ENCODE peak calls at places on chromosome 18, in five cellular contexts. One of them, this sample, is unnamed.
A peak's percentile ranks its signal among the peaks of the same experiment; 100 is the strongest.

GRCh38 chr18:42174909-42175308 is 219.9 kb downstream of the PIK3C3 start:
- DNase-seq in spleen: no peak
- DNase-seq in astrocyte of the spinal cord: peak; percentile 41
- DNase-seq in left lung: no peak
- DNase-seq in bronchial epithelial cell: peak; percentile 45
- DNase-seq in this sample: no peak

GRCh38 chr18:22378672-22379282 is 38.9 kb downstream of the CTAGE1 start:
- DNase-seq in spleen: no peak
- DNase-seq in astrocyte of the spinal cord: peak; percentile 11
- DNase-seq in left lung: no peak
- DNase-seq in bronchial epithelial cell: peak; percentile 60
- DNase-seq in this sample: no peak

GRCh38 chr18:35750929-35751328 is 169.4 kb downstream of the GALNT1 start:
- DNase-seq in spleen: no peak
- DNase-seq in astrocyte of the spinal cord: no peak
- DNase-seq in left lung: no peak
- DNase-seq in bronchial epithelial cell: no peak
- DNase-seq in this sample: no peak

GRCh38 chr18:48994044-48994651 is 43.4 kb upstream of the SMAD7 start:
- DNase-seq in spleen: no peak
- DNase-seq in astrocyte of the spinal cord: peak; percentile 88
- DNase-seq in left lung: no peak
- DNase-seq in bronchial epithelial cell: peak; percentile 82
- DNase-seq in this sample: no peak

GRCh38 chr18:59621027-59621426 is 76.2 kb downstream of the CCBE1 start:
- DNase-seq in spleen: no peak
- DNase-seq in astrocyte of the spinal cord: no peak
- DNase-seq in left lung: no peak
- DNase-seq in bronchial epithelial cell: peak; percentile 85
- DNase-seq in this sample: no peak

GRCh38 chr18:76491436-76491800 is 3.6 kb downstream of the ZNF516 start:
- DNase-seq in spleen: peak; percentile 94
- DNase-seq in astrocyte of the spinal cord: peak; percentile 58
- DNase-seq in left lung: peak; percentile 94
- DNase-seq in bronchial epithelial cell: no peak
- DNase-seq in this sample: peak; percentile 90

GRCh38 chr18:51461956-51462355 is 264.5 kb upstream of the MEX3C start:
- DNase-seq in spleen: no peak
- DNase-seq in astrocyte of the spinal cord: peak; percentile 19
- DNase-seq in left lung: no peak
- DNase-seq in bronchial epithelial cell: no peak
- DNase-seq in this sample: no peak

GRCh38 chr18:42706618-42707017 is 408.9 kb downstream of the RIT2 start:
- DNase-seq in spleen: peak; percentile 32
- DNase-seq in astrocyte of the spinal cord: no peak
- DNase-seq in left lung: peak; percentile 11
- DNase-seq in bronchial epithelial cell: peak; percentile 97
- DNase-seq in this sample: no peak

GRCh38 chr18:6327485-6327884 is 87.2 kb downstream of the L3MBTL4 start:
- DNase-seq in spleen: no peak
- DNase-seq in astrocyte of the spinal cord: no peak
- DNase-seq in left lung: no peak
- DNase-seq in bronchial epithelial cell: no peak
- DNase-seq in this sample: no peak

GRCh38 chr18:35971661-35972196 is 750 bp upstream of the RMP24 start:
- DNase-seq in spleen: no peak
- DNase-seq in astrocyte of the spinal cord: no peak
- DNase-seq in left lung: no peak
- DNase-seq in bronchial epithelial cell: no peak
- DNase-seq in this sample: no peak

GRCh38 chr18:73990241-73990640 is 157.4 kb downstream of the FBXO15 start:
- DNase-seq in spleen: no peak
- DNase-seq in astrocyte of the spinal cord: peak; percentile 60
- DNase-seq in left lung: no peak
- DNase-seq in bronchial epithelial cell: no peak
- DNase-seq in this sample: no peak

GRCh38 chr18:13179566-13180113 is 38.9 kb upstream of the LDLRAD4 start:
- DNase-seq in spleen: no peak
- DNase-seq in astrocyte of the spinal cord: no peak
- DNase-seq in left lung: no peak
- DNase-seq in bronchial epithelial cell: no peak
- DNase-seq in this sample: no peak

GRCh38 chr18:35407871-35408481 is 30.8 kb upstream of the ZNF396 start:
- DNase-seq in spleen: no peak
- DNase-seq in astrocyte of the spinal cord: peak; percentile 80
- DNase-seq in left lung: no peak
- DNase-seq in bronchial epithelial cell: peak; percentile 63
- DNase-seq in this sample: peak; percentile 45

GRCh38 chr18:76689646-76690264 is 132.6 kb upstream of the ZNF236 start:
- DNase-seq in spleen: no peak
- DNase-seq in astrocyte of the spinal cord: no peak
- DNase-seq in left lung: no peak
- DNase-seq in bronchial epithelial cell: no peak
- DNase-seq in this sample: no peak

GRCh38 chr18:6624729-6625308 is 104.7 kb upstream of the ARHGAP28 start:
- DNase-seq in spleen: no peak
- DNase-seq in astrocyte of the spinal cord: peak; percentile 80
- DNase-seq in left lung: no peak
- DNase-seq in bronchial epithelial cell: peak; percentile 40
- DNase-seq in this sample: no peak

GRCh38 chr18:5197032-5197434 is at the start of gene AKAIN1:
- DNase-seq in spleen: no peak
- DNase-seq in astrocyte of the spinal cord: peak; percentile 49
- DNase-seq in left lung: peak; percentile 77
- DNase-seq in bronchial epithelial cell: no peak
- DNase-seq in this sample: no peak

GRCh38 chr18:37393221-37393828 is 172.3 kb downstream of the CELF4 start:
- DNase-seq in spleen: peak; percentile 71
- DNase-seq in astrocyte of the spinal cord: no peak
- DNase-seq in left lung: no peak
- DNase-seq in bronchial epithelial cell: no peak
- DNase-seq in this sample: no peak

GRCh38 chr18:2148823-2149222 is 422.5 kb downstream of the METTL4 start:
- DNase-seq in spleen: no peak
- DNase-seq in astrocyte of the spinal cord: peak; percentile 12
- DNase-seq in left lung: no peak
- DNase-seq in bronchial epithelial cell: no peak
- DNase-seq in this sample: no peak

GRCh38 chr18:42640160-42640559 is 475.3 kb downstream of the RIT2 start:
- DNase-seq in spleen: no peak
- DNase-seq in astrocyte of the spinal cord: peak; percentile 29
- DNase-seq in left lung: no peak
- DNase-seq in bronchial epithelial cell: peak; percentile 71
- DNase-seq in this sample: no peak

GRCh38 chr18:75207298-75208054 is 1.5 kb downstream of the PTGR3 start:
- DNase-seq in spleen: no peak
- DNase-seq in astrocyte of the spinal cord: peak; percentile 64
- DNase-seq in left lung: no peak
- DNase-seq in bronchial epithelial cell: peak; percentile 22
- DNase-seq in this sample: no peak

GRCh38 chr18:43863180-43863579 is 585.9 kb upstream of the SYT4 start:
- DNase-seq in spleen: no peak
- DNase-seq in astrocyte of the spinal cord: peak; percentile 77
- DNase-seq in left lung: no peak
- DNase-seq in bronchial epithelial cell: no peak
- DNase-seq in this sample: no peak

GRCh38 chr18:13517369-13517768 is 209.0 kb downstream of the FAM210A start:
- DNase-seq in spleen: no peak
- DNase-seq in astrocyte of the spinal cord: no peak
- DNase-seq in left lung: no peak
- DNase-seq in bronchial epithelial cell: no peak
- DNase-seq in this sample: no peak

GRCh38 chr18:22868831-22869230 is 64.3 kb upstream of the RBBP8 start:
- DNase-seq in spleen: no peak
- DNase-seq in astrocyte of the spinal cord: no peak
- DNase-seq in left lung: no peak
- DNase-seq in bronchial epithelial cell: peak; percentile 82
- DNase-seq in this sample: no peak

GRCh38 chr18:72652990-72653593 is 109.0 kb upstream of the CBLN2 start:
- DNase-seq in spleen: no peak
- DNase-seq in astrocyte of the spinal cord: peak; percentile 23
- DNase-seq in left lung: no peak
- DNase-seq in bronchial epithelial cell: peak; percentile 18
- DNase-seq in this sample: peak; percentile 59

GRCh38 chr18:72648079-72648478 is 103.9 kb upstream of the CBLN2 start:
- DNase-seq in spleen: no peak
- DNase-seq in astrocyte of the spinal cord: no peak
- DNase-seq in left lung: no peak
- DNase-seq in bronchial epithelial cell: no peak
- DNase-seq in this sample: no peak

DNA sequence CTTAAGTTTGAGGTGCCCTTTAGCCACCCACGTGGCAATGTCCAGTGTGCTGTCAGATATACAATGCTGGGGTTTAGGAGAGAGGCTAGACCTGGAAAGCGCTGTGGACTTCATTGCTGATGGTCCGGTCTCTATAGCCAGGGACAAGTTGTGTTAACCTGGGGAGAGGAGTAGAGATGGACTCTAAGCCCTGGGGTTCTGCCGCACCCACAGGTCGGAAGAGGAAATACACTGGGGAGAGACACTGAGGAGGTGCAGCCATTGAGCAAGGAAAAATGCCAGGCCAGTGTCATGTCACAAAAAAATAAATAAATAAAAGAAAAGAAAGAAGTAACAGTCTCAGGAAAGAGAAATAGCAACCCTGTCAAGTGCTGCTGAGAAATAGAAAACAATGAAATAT is 106.9 kb upstream of the CBLN2 start:
- DNase-seq in spleen: no peak
- DNase-seq in astrocyte of the spinal cord: no peak
- DNase-seq in left lung: no peak
- DNase-seq in bronchial epithelial cell: no peak
- DNase-seq in this sample: no peak
- TF ChIP-seq CTCF in spleen: no peak
- TF ChIP-seq CTCF in astrocyte of the spinal cord: no peak
- TF ChIP-seq CTCF in left lung: no peak
- TF ChIP-seq CTCF in bronchial epithelial cell: no peak
- TF ChIP-seq CTCF in this sample: no peak

DNA sequence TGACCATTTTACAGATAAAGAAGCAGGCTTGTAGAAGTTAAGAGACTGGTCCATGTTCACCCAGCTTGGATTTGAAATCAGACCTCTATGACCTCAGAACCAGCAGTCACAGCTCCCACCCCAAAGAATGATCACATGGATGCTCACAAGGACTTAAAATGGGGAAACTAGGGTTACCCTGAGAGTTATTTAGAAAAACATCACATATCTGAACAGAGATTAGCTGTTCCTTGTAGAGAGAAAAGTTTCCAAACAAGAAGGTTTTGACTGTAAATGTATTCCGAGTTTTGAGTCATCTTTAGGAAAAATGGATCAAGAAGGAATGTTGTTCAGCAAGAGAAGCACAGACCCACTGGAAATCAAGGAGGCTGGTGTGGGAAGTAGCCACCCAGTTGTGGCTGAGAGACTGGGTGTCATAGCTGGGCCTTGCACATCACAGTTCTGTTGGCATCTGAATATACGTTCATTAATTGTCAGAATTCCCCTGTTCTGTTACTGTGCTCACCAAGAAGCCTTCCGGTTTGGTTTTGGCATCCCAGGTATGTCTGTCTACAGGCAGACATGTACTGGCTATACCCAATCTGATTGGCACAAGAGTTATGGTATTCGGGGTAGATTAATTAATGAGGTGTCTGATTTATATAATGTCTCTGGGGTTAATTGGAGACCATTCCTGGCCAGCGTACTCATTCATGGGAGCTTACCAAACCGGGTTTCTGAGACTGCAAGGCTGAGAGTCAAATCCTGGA is 371.8 kb upstream of the SLC14A2 start:
- DNase-seq in spleen: no peak
- DNase-seq in astrocyte of the spinal cord: no peak
- DNase-seq in left lung: no peak
- DNase-seq in bronchial epithelial cell: no peak
- DNase-seq in this sample: no peak
- TF ChIP-seq CTCF in spleen: no peak
- TF ChIP-seq CTCF in astrocyte of the spinal cord: no peak
- TF ChIP-seq CTCF in left lung: no peak
- TF ChIP-seq CTCF in bronchial epithelial cell: no peak
- TF ChIP-seq CTCF in this sample: no peak

GRCh38 chr18:55775972-55776371 is 188.0 kb upstream of the TCF4 start:
- DNase-seq in spleen: no peak
- DNase-seq in astrocyte of the spinal cord: no peak
- DNase-seq in left lung: no peak
- DNase-seq in bronchial epithelial cell: no peak
- DNase-seq in this sample: no peak
- TF ChIP-seq CTCF in spleen: no peak
- TF ChIP-seq CTCF in astrocyte of the spinal cord: peak; percentile 27
- TF ChIP-seq CTCF in left lung: no peak
- TF ChIP-seq CTCF in bronchial epithelial cell: no peak
- TF ChIP-seq CTCF in this sample: no peak

GRCh38 chr18:8609711-8610441 is 639 bp downstream of the RAB12 start:
- DNase-seq in spleen: peak; percentile 90
- DNase-seq in astrocyte of the spinal cord: no peak
- DNase-seq in left lung: peak; percentile 82
- DNase-seq in bronchial epithelial cell: no peak
- DNase-seq in this sample: no peak
- TF ChIP-seq CTCF in spleen: no peak
- TF ChIP-seq CTCF in astrocyte of the spinal cord: no peak
- TF ChIP-seq CTCF in left lung: no peak
- TF ChIP-seq CTCF in bronchial epithelial cell: no peak
- TF ChIP-seq CTCF in this sample: no peak

DNA sequence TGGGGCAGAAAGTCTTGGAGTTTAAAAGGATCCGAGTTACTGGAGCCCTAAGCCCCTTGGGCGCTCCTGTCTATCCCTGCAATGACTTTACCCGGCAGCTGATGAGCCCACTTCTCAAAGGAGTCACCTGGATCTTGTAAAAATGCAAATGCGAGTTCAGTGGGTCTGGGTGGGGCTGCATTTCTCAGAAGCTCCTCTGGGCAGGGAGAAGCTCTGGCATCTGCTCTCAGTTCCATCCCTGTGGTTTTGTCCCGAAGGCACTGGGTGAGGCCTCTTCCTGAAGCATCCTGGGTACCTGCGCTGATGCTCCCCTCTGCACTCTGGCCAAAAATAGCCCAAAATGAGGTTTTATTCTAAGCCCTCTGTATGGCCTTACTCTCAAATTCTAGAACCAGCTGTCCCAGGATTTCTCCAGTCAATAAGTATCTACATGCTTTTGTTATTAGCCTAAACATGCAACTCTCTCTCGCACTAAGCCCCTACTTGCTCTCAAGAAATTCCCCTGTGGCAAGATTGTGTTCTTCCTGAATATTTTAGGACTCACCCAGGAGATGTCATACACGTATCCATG is 167.8 kb upstream of the APCDD1 start:
- DNase-seq in spleen: no peak
- DNase-seq in astrocyte of the spinal cord: no peak
- DNase-seq in left lung: no peak
- DNase-seq in bronchial epithelial cell: no peak
- DNase-seq in this sample: no peak
- TF ChIP-seq CTCF in spleen: no peak
- TF ChIP-seq CTCF in astrocyte of the spinal cord: no peak
- TF ChIP-seq CTCF in left lung: no peak
- TF ChIP-seq CTCF in bronchial epithelial cell: no peak
- TF ChIP-seq CTCF in this sample: no peak

DNA sequence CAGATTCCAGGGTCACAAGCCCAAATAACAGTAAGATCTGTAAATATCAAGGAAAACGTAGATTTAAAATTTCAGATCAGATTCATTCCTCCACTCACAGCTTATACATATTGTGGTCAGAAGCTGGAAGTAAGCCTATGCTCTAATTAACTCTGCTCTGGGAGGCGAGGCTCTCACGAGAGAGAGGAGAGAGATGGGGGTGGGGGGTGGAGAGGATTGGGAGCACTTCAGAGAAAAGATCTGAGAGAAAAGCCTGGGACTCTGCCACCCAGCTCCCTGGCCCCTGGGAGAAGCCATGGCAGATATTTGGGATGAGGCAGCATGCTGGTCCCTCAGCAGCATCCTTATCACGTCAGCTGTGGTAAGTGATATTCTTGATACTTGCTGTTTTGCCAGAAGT is 265.2 kb downstream of the HRH4 start:
- DNase-seq in spleen: no peak
- DNase-seq in astrocyte of the spinal cord: no peak
- DNase-seq in left lung: no peak
- DNase-seq in bronchial epithelial cell: no peak
- DNase-seq in this sample: no peak
- TF ChIP-seq CTCF in spleen: no peak
- TF ChIP-seq CTCF in astrocyte of the spinal cord: no peak
- TF ChIP-seq CTCF in left lung: no peak
- TF ChIP-seq CTCF in bronchial epithelial cell: no peak
- TF ChIP-seq CTCF in this sample: no peak

This sample was measured in D721Med.